ENCODE peak calls at places on chromosomes 16 and 17, in four cellular contexts. P, O, E and V are unnamed samples.

GRCh38 chr16:59181821-59182420 is 447.8 kb upstream of the GOT2 start:
- DNase-seq in E (no peak), P (no peak), O (no peak), V (no peak)

GRCh38 chr17:40111221-40112128 is 10.3 kb upstream of the MSL1 start:
- DNase-seq in P (peak), E (peak), O (peak), V (peak)

GRCh38 chr17:27666831-27667560 is 36.0 kb downstream of the LGALS9 start:
- DNase-seq in P (no peak), O (no peak), E (no peak), V (no peak)

GRCh38 chr17:40541060-40541872 is 24.0 kb downstream of the CCR7 start:
- DNase-seq in E (no peak), P (no peak), O (no peak), V (no peak)

GRCh38 chr17:19344311-19345066 is 18.0 kb downstream of the B9D1 start:
- DNase-seq in E (no peak), P (no peak), O (no peak), V (no peak)

GRCh38 chr17:59901604-59902003 is 8.7 kb downstream of the RPS6KB1 start:
- DNase-seq in O (no peak), P (no peak), E (no peak), V (no peak)

GRCh38 chr16:87047221-87048037 is 269.8 kb downstream of the C16orf95 start:
- DNase-seq in P (peak), E (no peak), O (no peak), V (no peak)

GRCh38 chr17:76492989-76493501 is 8.2 kb downstream of the RHBDF2 start:
- DNase-seq in O (peak), E (peak), P (no peak), V (peak)

GRCh38 chr17:63434951-63435571 is 11.0 kb downstream of the CYB561 start:
- DNase-seq in P (no peak), E (peak), O (peak), V (peak)

GRCh38 chr17:77875881-77876509 is 82.5 kb upstream of the TNRC6C start:
- DNase-seq in E (peak), O (peak), P (no peak), V (peak)

GRCh38 chr16:53219795-53220194 is 165.0 kb downstream of the CHD9 start:
- DNase-seq in P (no peak), O (peak), E (peak), V (no peak)

GRCh38 chr16:4266372-4266771 is 6.5 kb downstream of the TFAP4 start:
- DNase-seq in E (peak), O (no peak), P (no peak), V (peak)

GRCh38 chr17:67506966-67507365 is 129.9 kb downstream of the PITPNC1 start:
- DNase-seq in O (peak), E (peak), P (no peak), V (peak)

GRCh38 chr17:44209786-44210341 is 9.6 kb downstream of the UBTF start:
- DNase-seq in E (no peak), P (no peak), O (no peak), V (no peak)

GRCh38 chr16:87864331-87864989 is 4.8 kb downstream of the SLC7A5 start:
- DNase-seq in O (no peak), P (no peak), E (peak), V (no peak)

GRCh38 chr16:3467920-3468319 is 24.4 kb downstream of the NAA60 start:
- DNase-seq in P (no peak), E (peak), O (peak), V (peak)

GRCh38 chr16:86883583-86884188 is 305.3 kb downstream of the FOXL1 start:
- DNase-seq in E (no peak), P (peak), O (no peak), V (no peak)

GRCh38 chr17:46995841-46996571 is 17.0 kb upstream of the RPRML start:
- DNase-seq in P (no peak), E (peak), O (peak), V (peak)

GRCh38 chr17:36878216-36878615 is 59.1 kb upstream of the LHX1 start:
- DNase-seq in E (no peak), O (no peak), P (no peak), V (no peak)

GRCh38 chr17:77581480-77581879 is 377.0 kb upstream of the TNRC6C start:
- DNase-seq in P (no peak), E (peak), O (peak), V (peak)

GRCh38 chr17:4576729-4577322 is 7.5 kb upstream of the SMTNL2 start:
- DNase-seq in O (no peak), E (no peak), P (no peak), V (no peak)

GRCh38 chr17:65557349-65558310 is 3.8 kb downstream of the AXIN2 start:
- DNase-seq in O (peak), E (peak), P (no peak), V (no peak)

GRCh38 chr16:66421891-66422290 is 5.2 kb upstream of the BEAN1 start:
- DNase-seq in P (no peak), O (no peak), E (no peak), V (no peak)

GRCh38 chr17:5078106-5079028 is at the start of gene ZFP3:
- DNase-seq in P (peak), O (peak), E (peak), V (peak)

GRCh38 chr16:48538746-48539484 is 71.1 kb downstream of the N4BP1 start:
- DNase-seq in P (no peak), E (no peak), O (no peak), V (no peak)

GRCh38 chr17:14340968-14341412 is 40.1 kb downstream of the HS3ST3B1 start:
- DNase-seq in E (no peak), P (no peak), O (no peak), V (no peak)

GRCh38 chr16:13961099-13961811 is 41.3 kb downstream of the ERCC4 start:
- DNase-seq in P (peak), O (no peak), E (peak), V (no peak)

GRCh38 chr17:1078831-1079561 is 82.1 kb downstream of the TIMM22 start:
- DNase-seq in O (no peak), E (no peak), P (peak), V (no peak)

GRCh38 chr17:29881256-29881655 is 48.8 kb downstream of the SSH2 start:
- DNase-seq in E (no peak), P (no peak), O (no peak), V (no peak)

GRCh38 chr17:51275381-51275780 is 15.0 kb downstream of the UTP18 start:
- DNase-seq in O (peak), P (no peak), E (peak), V (no peak)

GRCh38 chr17:50922107-50922506 is 56.0 kb upstream of the TOB1 start:
- DNase-seq in E (peak), P (no peak), O (peak), V (peak)

GRCh38 chr17:37821025-37821713 is 76.3 kb upstream of the HNF1B start:
- DNase-seq in O (peak), P (no peak), E (no peak), V (peak)

GRCh38 chr17:21525464-21526130 is 149.4 kb downstream of the KCNJ12 start:
- DNase-seq in P (peak), O (no peak), E (no peak), V (no peak)

GRCh38 chr17:45228985-45229517 is 7.4 kb downstream of the FMNL1 start:
- DNase-seq in O (peak), E (peak), P (no peak), V (peak)

GRCh38 chr17:40069751-40070643 is 7.2 kb downstream of the THRA start:
- DNase-seq in O (peak), E (peak), P (peak), V (peak)